ENCODE peak calls at places on chromosomes 3 and 15, in ten cellular contexts. One of them, this sample, is unnamed.

GRCh38 chr15:96337354-96337990 is 7.0 kb downstream of the NR2F2 start:
- DNase-seq in fibroblast of mammary gland: peak
- DNase-seq in GM12878: no peak
- DNase-seq in AG09309: no peak
- DNase-seq in IMR-90: no peak
- DNase-seq in esophagus squamous epithelium: no peak
- DNase-seq in breast epithelium: no peak
- DNase-seq in lower leg skin: no peak
- DNase-seq in BE2C: no peak
- DNase-seq in fibroblast of pulmonary artery: peak
- DNase-seq in this sample: peak

GRCh38 chr3:153829596-153830170 is 291.5 kb upstream of the ARHGEF26 start:
- DNase-seq in lower leg skin: no peak
- DNase-seq in esophagus squamous epithelium: no peak
- DNase-seq in IMR-90: no peak
- DNase-seq in GM12878: no peak
- DNase-seq in AG09309: no peak
- DNase-seq in breast epithelium: no peak
- DNase-seq in BE2C: no peak
- DNase-seq in fibroblast of pulmonary artery: peak
- DNase-seq in fibroblast of mammary gland: peak
- DNase-seq in this sample: no peak

GRCh38 chr15:62163847-62164499 is 1.1 kb downstream of the C2CD4B start:
- DNase-seq in GM12878: no peak
- DNase-seq in BE2C: peak
- DNase-seq in fibroblast of mammary gland: no peak
- DNase-seq in fibroblast of pulmonary artery: peak
- DNase-seq in IMR-90: no peak
- DNase-seq in esophagus squamous epithelium: no peak
- DNase-seq in AG09309: no peak
- DNase-seq in lower leg skin: no peak
- DNase-seq in breast epithelium: no peak
- DNase-seq in this sample: no peak

GRCh38 chr3:100024520-100025303 is 89.6 kb downstream of the FILIP1L start:
- DNase-seq in AG09309: no peak
- DNase-seq in breast epithelium: no peak
- DNase-seq in BE2C: no peak
- DNase-seq in esophagus squamous epithelium: no peak
- DNase-seq in IMR-90: no peak
- DNase-seq in fibroblast of pulmonary artery: no peak
- DNase-seq in lower leg skin: no peak
- DNase-seq in fibroblast of mammary gland: no peak
- DNase-seq in GM12878: no peak
- DNase-seq in this sample: no peak

GRCh38 chr3:43153189-43154083 is 47.6 kb upstream of the POMGNT2 start:
- DNase-seq in BE2C: peak
- DNase-seq in esophagus squamous epithelium: no peak
- DNase-seq in GM12878: no peak
- DNase-seq in AG09309: no peak
- DNase-seq in IMR-90: peak
- DNase-seq in breast epithelium: no peak
- DNase-seq in lower leg skin: peak
- DNase-seq in fibroblast of pulmonary artery: peak
- DNase-seq in fibroblast of mammary gland: peak
- DNase-seq in this sample: peak

GRCh38 chr15:70242962-70243685 is 145.4 kb upstream of the TLE3 start:
- DNase-seq in BE2C: no peak
- DNase-seq in fibroblast of mammary gland: no peak
- DNase-seq in esophagus squamous epithelium: no peak
- DNase-seq in IMR-90: no peak
- DNase-seq in fibroblast of pulmonary artery: no peak
- DNase-seq in GM12878: no peak
- DNase-seq in AG09309: no peak
- DNase-seq in lower leg skin: no peak
- DNase-seq in breast epithelium: no peak
- DNase-seq in this sample: no peak

GRCh38 chr3:47096955-47097354 is 67.0 kb downstream of the SETD2 start:
- DNase-seq in BE2C: no peak
- DNase-seq in lower leg skin: no peak
- DNase-seq in AG09309: no peak
- DNase-seq in IMR-90: peak
- DNase-seq in breast epithelium: no peak
- DNase-seq in GM12878: no peak
- DNase-seq in fibroblast of pulmonary artery: peak
- DNase-seq in fibroblast of mammary gland: peak
- DNase-seq in esophagus squamous epithelium: no peak
- DNase-seq in this sample: no peak

GRCh38 chr3:39021465-39022274 is 30.1 kb downstream of the SCN11A start:
- DNase-seq in lower leg skin: no peak
- DNase-seq in esophagus squamous epithelium: no peak
- DNase-seq in IMR-90: no peak
- DNase-seq in GM12878: no peak
- DNase-seq in breast epithelium: no peak
- DNase-seq in fibroblast of pulmonary artery: no peak
- DNase-seq in fibroblast of mammary gland: no peak
- DNase-seq in AG09309: no peak
- DNase-seq in BE2C: no peak
- DNase-seq in this sample: no peak

GRCh38 chr3:127174715-127175140 is 18.2 kb upstream of the PRR23E start:
- DNase-seq in IMR-90: no peak
- DNase-seq in GM12878: no peak
- DNase-seq in lower leg skin: no peak
- DNase-seq in fibroblast of mammary gland: no peak
- DNase-seq in breast epithelium: no peak
- DNase-seq in esophagus squamous epithelium: no peak
- DNase-seq in BE2C: no peak
- DNase-seq in fibroblast of pulmonary artery: no peak
- DNase-seq in AG09309: no peak
- DNase-seq in this sample: peak

GRCh38 chr3:141115752-141116541 is 64.8 kb downstream of the SPSB4 start:
- DNase-seq in breast epithelium: no peak
- DNase-seq in IMR-90: no peak
- DNase-seq in BE2C: no peak
- DNase-seq in GM12878: no peak
- DNase-seq in fibroblast of mammary gland: peak
- DNase-seq in lower leg skin: peak
- DNase-seq in esophagus squamous epithelium: no peak
- DNase-seq in AG09309: no peak
- DNase-seq in fibroblast of pulmonary artery: no peak
- DNase-seq in this sample: peak

GRCh38 chr15:27043770-27044169 is 72.8 kb downstream of the GABRG3 start:
- DNase-seq in IMR-90: no peak
- DNase-seq in breast epithelium: no peak
- DNase-seq in esophagus squamous epithelium: no peak
- DNase-seq in fibroblast of pulmonary artery: no peak
- DNase-seq in fibroblast of mammary gland: no peak
- DNase-seq in BE2C: no peak
- DNase-seq in AG09309: no peak
- DNase-seq in lower leg skin: no peak
- DNase-seq in GM12878: no peak
- DNase-seq in this sample: no peak

GRCh38 chr3:150725548-150725947 is 21.8 kb upstream of the ERICH6 start:
- DNase-seq in BE2C: no peak
- DNase-seq in IMR-90: no peak
- DNase-seq in lower leg skin: no peak
- DNase-seq in AG09309: no peak
- DNase-seq in GM12878: no peak
- DNase-seq in fibroblast of mammary gland: no peak
- DNase-seq in breast epithelium: no peak
- DNase-seq in fibroblast of pulmonary artery: no peak
- DNase-seq in esophagus squamous epithelium: no peak
- DNase-seq in this sample: no peak

GRCh38 chr3:57160046-57160730 is 5.0 kb downstream of the IL17RD start:
- DNase-seq in GM12878: no peak
- DNase-seq in IMR-90: no peak
- DNase-seq in breast epithelium: no peak
- DNase-seq in fibroblast of pulmonary artery: peak
- DNase-seq in fibroblast of mammary gland: no peak
- DNase-seq in esophagus squamous epithelium: no peak
- DNase-seq in BE2C: no peak
- DNase-seq in AG09309: no peak
- DNase-seq in lower leg skin: no peak
- DNase-seq in this sample: no peak

GRCh38 chr15:69723404-69724097 is 270.9 kb downstream of the RPLP1 start:
- DNase-seq in fibroblast of pulmonary artery: no peak
- DNase-seq in esophagus squamous epithelium: no peak
- DNase-seq in AG09309: no peak
- DNase-seq in BE2C: peak
- DNase-seq in fibroblast of mammary gland: no peak
- DNase-seq in breast epithelium: no peak
- DNase-seq in lower leg skin: no peak
- DNase-seq in IMR-90: no peak
- DNase-seq in GM12878: no peak
- DNase-seq in this sample: no peak

GRCh38 chr3:12370758-12371157 is 81.9 kb downstream of the PPARG start:
- DNase-seq in IMR-90: peak
- DNase-seq in esophagus squamous epithelium: no peak
- DNase-seq in breast epithelium: no peak
- DNase-seq in AG09309: no peak
- DNase-seq in lower leg skin: no peak
- DNase-seq in GM12878: no peak
- DNase-seq in BE2C: peak
- DNase-seq in fibroblast of mammary gland: peak
- DNase-seq in fibroblast of pulmonary artery: peak
- DNase-seq in this sample: no peak
- TF ChIP-seq CTCF in IMR-90: peak
- TF ChIP-seq CTCF in esophagus squamous epithelium: no peak
- TF ChIP-seq CTCF in breast epithelium: no peak
- TF ChIP-seq CTCF in AG09309: no peak
- TF ChIP-seq CTCF in lower leg skin: no peak
- TF ChIP-seq CTCF in GM12878: no peak
- TF ChIP-seq CTCF in BE2C: peak
- TF ChIP-seq CTCF in fibroblast of mammary gland: peak
- TF ChIP-seq CTCF in fibroblast of pulmonary artery: peak
- TF ChIP-seq CTCF in this sample: peak

GRCh38 chr3:161556533-161556932 is 59.9 kb downstream of the OTOL1 start:
- DNase-seq in fibroblast of mammary gland: no peak
- DNase-seq in fibroblast of pulmonary artery: no peak
- DNase-seq in GM12878: no peak
- DNase-seq in esophagus squamous epithelium: no peak
- DNase-seq in AG09309: no peak
- DNase-seq in IMR-90: no peak
- DNase-seq in BE2C: no peak
- DNase-seq in lower leg skin: no peak
- DNase-seq in breast epithelium: no peak
- DNase-seq in this sample: no peak

GRCh38 chr3:161560006-161560637 is 63.5 kb downstream of the OTOL1 start:
- DNase-seq in BE2C: peak
- DNase-seq in IMR-90: peak
- DNase-seq in fibroblast of mammary gland: peak
- DNase-seq in lower leg skin: no peak
- DNase-seq in AG09309: no peak
- DNase-seq in breast epithelium: peak
- DNase-seq in fibroblast of pulmonary artery: peak
- DNase-seq in GM12878: no peak
- DNase-seq in esophagus squamous epithelium: no peak
- DNase-seq in this sample: no peak

GRCh38 chr3:161557751-161558150 is 61.1 kb downstream of the OTOL1 start:
- DNase-seq in AG09309: no peak
- DNase-seq in lower leg skin: no peak
- DNase-seq in fibroblast of pulmonary artery: no peak
- DNase-seq in BE2C: no peak
- DNase-seq in GM12878: no peak
- DNase-seq in esophagus squamous epithelium: no peak
- DNase-seq in breast epithelium: no peak
- DNase-seq in fibroblast of mammary gland: no peak
- DNase-seq in IMR-90: no peak
- DNase-seq in this sample: no peak

GRCh38 chr3:161558256-161558655 is 61.6 kb downstream of the OTOL1 start:
- DNase-seq in esophagus squamous epithelium: no peak
- DNase-seq in fibroblast of mammary gland: peak
- DNase-seq in fibroblast of pulmonary artery: no peak
- DNase-seq in AG09309: no peak
- DNase-seq in IMR-90: no peak
- DNase-seq in lower leg skin: no peak
- DNase-seq in breast epithelium: no peak
- DNase-seq in GM12878: no peak
- DNase-seq in BE2C: no peak
- DNase-seq in this sample: no peak

GRCh38 chr3:161559177-161559998 is 62.8 kb downstream of the OTOL1 start:
- DNase-seq in GM12878: no peak
- DNase-seq in esophagus squamous epithelium: no peak
- DNase-seq in breast epithelium: no peak
- DNase-seq in BE2C: no peak
- DNase-seq in lower leg skin: no peak
- DNase-seq in fibroblast of mammary gland: peak
- DNase-seq in fibroblast of pulmonary artery: peak
- DNase-seq in AG09309: no peak
- DNase-seq in IMR-90: peak
- DNase-seq in this sample: no peak
- TF ChIP-seq CTCF in GM12878: peak
- TF ChIP-seq CTCF in esophagus squamous epithelium: peak
- TF ChIP-seq CTCF in breast epithelium: peak
- TF ChIP-seq CTCF in BE2C: peak
- TF ChIP-seq CTCF in lower leg skin: no peak
- TF ChIP-seq CTCF in fibroblast of mammary gland: peak
- TF ChIP-seq CTCF in fibroblast of pulmonary artery: peak
- TF ChIP-seq CTCF in AG09309: peak
- TF ChIP-seq CTCF in IMR-90: peak
- TF ChIP-seq CTCF in this sample: peak

GRCh38 chr15:45522179-45522930 is at the start of gene SLC30A4:
- DNase-seq in esophagus squamous epithelium: no peak
- DNase-seq in breast epithelium: peak
- DNase-seq in GM12878: no peak
- DNase-seq in IMR-90: peak
- DNase-seq in AG09309: no peak
- DNase-seq in fibroblast of pulmonary artery: peak
- DNase-seq in lower leg skin: peak
- DNase-seq in BE2C: peak
- DNase-seq in fibroblast of mammary gland: peak
- DNase-seq in this sample: peak
- TF ChIP-seq CTCF in esophagus squamous epithelium: no peak
- TF ChIP-seq CTCF in breast epithelium: no peak
- TF ChIP-seq CTCF in GM12878: peak
- TF ChIP-seq CTCF in IMR-90: peak
- TF ChIP-seq CTCF in AG09309: peak
- TF ChIP-seq CTCF in fibroblast of pulmonary artery: peak
- TF ChIP-seq CTCF in lower leg skin: no peak
- TF ChIP-seq CTCF in BE2C: peak
- TF ChIP-seq CTCF in fibroblast of mammary gland: no peak
- TF ChIP-seq CTCF in this sample: peak

DNA sequence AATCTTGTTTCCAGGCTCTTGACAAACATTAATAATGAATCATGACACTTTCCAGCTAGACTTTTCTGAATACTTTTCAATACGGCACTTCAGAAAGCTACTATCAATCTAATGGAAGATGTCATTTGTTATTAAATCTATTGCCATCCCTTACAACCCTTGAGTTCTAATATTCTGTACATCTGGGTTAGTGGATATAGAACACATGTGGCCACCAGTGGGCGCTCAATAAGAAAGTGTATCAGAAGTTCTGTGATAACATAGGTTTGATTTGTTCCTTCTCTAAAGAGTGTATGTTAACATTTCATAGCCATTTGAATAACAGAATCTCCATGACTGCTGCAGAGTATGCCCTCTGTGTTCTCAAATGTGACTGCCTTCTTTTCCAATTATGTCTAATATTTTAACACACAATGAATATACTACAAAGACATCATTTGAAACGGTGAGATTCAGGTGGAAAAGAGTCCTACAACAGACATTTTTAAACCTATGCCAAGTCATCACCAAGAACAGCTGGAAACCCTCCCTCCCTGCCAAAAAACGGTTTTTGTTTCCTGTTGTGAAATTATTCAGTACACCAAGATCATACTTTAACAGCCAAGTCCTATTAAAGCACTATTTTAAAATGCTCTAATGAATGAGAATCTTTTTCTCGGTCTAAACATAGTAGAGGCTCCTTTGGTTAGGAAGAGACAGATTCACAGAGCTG is 22.2 kb downstream of the ALDH1A2 start:
- DNase-seq in AG09309: no peak
- DNase-seq in BE2C: peak
- DNase-seq in fibroblast of pulmonary artery: peak
- DNase-seq in GM12878: no peak
- DNase-seq in fibroblast of mammary gland: peak
- DNase-seq in breast epithelium: no peak
- DNase-seq in lower leg skin: peak
- DNase-seq in IMR-90: peak
- DNase-seq in esophagus squamous epithelium: no peak
- DNase-seq in this sample: no peak
- TF ChIP-seq CTCF in AG09309: peak
- TF ChIP-seq CTCF in BE2C: peak
- TF ChIP-seq CTCF in fibroblast of pulmonary artery: peak
- TF ChIP-seq CTCF in GM12878: peak
- TF ChIP-seq CTCF in fibroblast of mammary gland: peak
- TF ChIP-seq CTCF in breast epithelium: peak
- TF ChIP-seq CTCF in lower leg skin: no peak
- TF ChIP-seq CTCF in IMR-90: peak
- TF ChIP-seq CTCF in esophagus squamous epithelium: peak
- TF ChIP-seq CTCF in this sample: peak